ENCODE peak calls at places on chromosomes 7 and 10, in seven cellular contexts. One of them, this sample, is unnamed.

GRCh38 chr10:4475796-4476195 is 350.2 kb upstream of the AKR1E2 start:
- DNase-seq in SK-N-SH: no peak
- DNase-seq in K562: no peak
- DNase-seq in GM12878: no peak
- DNase-seq in H1: no peak
- DNase-seq in HepG2: no peak
- DNase-seq in T47D: no peak
- DNase-seq in this sample: no peak

GRCh38 chr7:133984023-133984422 is 143.1 kb upstream of the LRGUK start:
- DNase-seq in GM12878: no peak
- DNase-seq in K562: no peak
- DNase-seq in T47D: no peak
- DNase-seq in HepG2: no peak
- DNase-seq in SK-N-SH: peak; percentile 72
- DNase-seq in H1: no peak
- DNase-seq in this sample: no peak

GRCh38 chr10:102652170-102652926 is 8.1 kb downstream of the TRIM8 start:
- DNase-seq in SK-N-SH: no peak
- DNase-seq in HepG2: no peak
- DNase-seq in K562: no peak
- DNase-seq in GM12878: peak; percentile 75
- DNase-seq in H1: no peak
- DNase-seq in T47D: no peak
- DNase-seq in this sample: no peak

GRCh38 chr7:17299477-17299991 is 1.1 kb downstream of the AHR start:
- DNase-seq in GM12878: no peak
- DNase-seq in H1: no peak
- DNase-seq in K562: no peak
- DNase-seq in T47D: peak; percentile 9
- DNase-seq in HepG2: no peak
- DNase-seq in SK-N-SH: no peak
- DNase-seq in this sample: no peak

GRCh38 chr7:82319674-82320118 is 123.9 kb downstream of the CACNA2D1 start:
- DNase-seq in H1: no peak
- DNase-seq in HepG2: no peak
- DNase-seq in GM12878: no peak
- DNase-seq in T47D: no peak
- DNase-seq in K562: no peak
- DNase-seq in SK-N-SH: peak; percentile 83
- DNase-seq in this sample: no peak

GRCh38 chr10:28331821-28332220 is 29.0 kb upstream of the MPP7 start:
- DNase-seq in K562: no peak
- DNase-seq in T47D: no peak
- DNase-seq in HepG2: no peak
- DNase-seq in H1: no peak
- DNase-seq in GM12878: no peak
- DNase-seq in SK-N-SH: no peak
- DNase-seq in this sample: no peak

GRCh38 chr10:51421853-51422252 is 277.5 kb downstream of the CSTF2T start:
- DNase-seq in H1: no peak
- DNase-seq in K562: no peak
- DNase-seq in SK-N-SH: no peak
- DNase-seq in T47D: no peak
- DNase-seq in HepG2: no peak
- DNase-seq in GM12878: no peak
- DNase-seq in this sample: no peak

GRCh38 chr7:93949468-93949867 is 27.9 kb downstream of the GNG11 start:
- DNase-seq in T47D: no peak
- DNase-seq in GM12878: no peak
- DNase-seq in HepG2: no peak
- DNase-seq in K562: no peak
- DNase-seq in H1: no peak
- DNase-seq in SK-N-SH: peak; percentile 28
- DNase-seq in this sample: no peak

GRCh38 chr10:13633689-13634088 is 46.9 kb downstream of the PRPF18 start:
- DNase-seq in HepG2: no peak
- DNase-seq in GM12878: no peak
- DNase-seq in T47D: no peak
- DNase-seq in K562: peak; percentile 20
- DNase-seq in SK-N-SH: peak; percentile 62
- DNase-seq in H1: no peak
- DNase-seq in this sample: no peak

GRCh38 chr7:38311329-38311937 is 38.0 kb upstream of the TARP start:
- DNase-seq in GM12878: no peak
- DNase-seq in H1: no peak
- DNase-seq in SK-N-SH: peak; percentile 65
- DNase-seq in T47D: no peak
- DNase-seq in K562: peak; percentile 69
- DNase-seq in HepG2: no peak
- DNase-seq in this sample: no peak

GRCh38 chr7:100033526-100033925 is 16.0 kb upstream of the ZSCAN21 start:
- DNase-seq in SK-N-SH: no peak
- DNase-seq in K562: no peak
- DNase-seq in GM12878: no peak
- DNase-seq in HepG2: no peak
- DNase-seq in H1: no peak
- DNase-seq in T47D: no peak
- DNase-seq in this sample: no peak

GRCh38 chr10:14519785-14520184 is 189.1 kb upstream of the FRMD4A start:
- DNase-seq in HepG2: no peak
- DNase-seq in SK-N-SH: no peak
- DNase-seq in GM12878: no peak
- DNase-seq in H1: no peak
- DNase-seq in K562: no peak
- DNase-seq in T47D: no peak
- DNase-seq in this sample: no peak

GRCh38 chr7:123624527-123625183 is 23.0 kb downstream of the ASB15 start:
- DNase-seq in H1: peak; percentile 36
- DNase-seq in GM12878: peak; percentile 25
- DNase-seq in SK-N-SH: peak; percentile 35
- DNase-seq in HepG2: peak; percentile 47
- DNase-seq in T47D: no peak
- DNase-seq in K562: peak; percentile 76
- DNase-seq in this sample: no peak

DNA sequence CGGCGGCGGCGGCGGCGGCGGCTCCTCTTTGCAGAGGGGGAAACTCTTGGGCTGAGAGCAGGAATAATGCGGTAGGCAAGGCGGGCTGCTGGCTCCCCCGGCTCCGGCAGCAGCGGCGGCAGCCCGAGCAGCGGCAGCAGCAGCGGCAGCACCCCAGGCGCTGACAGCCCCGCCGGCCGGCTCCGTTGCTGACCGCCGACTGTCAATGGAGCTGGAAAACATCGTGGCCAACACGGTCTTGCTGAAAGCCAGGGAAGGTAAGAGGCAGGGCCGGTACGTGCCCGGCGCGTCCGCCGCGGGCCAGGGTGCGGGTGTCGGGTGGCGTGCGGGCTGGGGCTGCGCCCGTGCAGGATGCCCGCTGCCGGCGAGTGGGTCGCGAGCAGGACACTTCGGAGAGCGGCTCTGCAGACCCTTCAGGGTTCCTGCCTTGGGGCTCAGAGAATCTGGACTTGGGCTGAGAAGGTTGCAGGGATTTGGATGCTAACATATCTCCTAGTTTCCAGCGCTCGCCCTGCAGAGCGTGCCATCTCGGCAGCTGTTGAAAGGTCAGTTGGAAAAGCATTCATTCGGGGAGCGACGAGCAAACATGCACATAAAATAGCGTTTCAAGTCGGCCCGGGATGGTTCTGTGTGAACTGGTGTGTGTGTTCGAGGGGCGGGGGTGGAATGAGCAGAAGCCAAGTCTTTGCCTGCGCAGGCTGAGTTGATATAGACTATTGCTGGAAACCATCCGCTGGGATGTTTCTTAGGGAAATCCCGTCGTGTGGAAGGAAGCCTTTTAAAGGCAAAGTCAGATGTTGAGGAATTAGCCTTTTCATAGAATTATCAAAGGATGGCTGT is 562 bp downstream of the GRK5 start:
- DNase-seq in GM12878: no peak
- DNase-seq in T47D: peak; percentile 7
- DNase-seq in H1: no peak
- DNase-seq in HepG2: peak; percentile 65
- DNase-seq in K562: no peak
- DNase-seq in SK-N-SH: peak; percentile 36
- DNase-seq in this sample: no peak
- TF ChIP-seq JUND in GM12878: no peak
- TF ChIP-seq JUND in T47D: no peak
- TF ChIP-seq JUND in H1: no peak
- TF ChIP-seq JUND in HepG2: no peak
- TF ChIP-seq JUND in K562: no peak
- TF ChIP-seq JUND in SK-N-SH: no peak
- TF ChIP-seq JUND in this sample: no peak

DNA sequence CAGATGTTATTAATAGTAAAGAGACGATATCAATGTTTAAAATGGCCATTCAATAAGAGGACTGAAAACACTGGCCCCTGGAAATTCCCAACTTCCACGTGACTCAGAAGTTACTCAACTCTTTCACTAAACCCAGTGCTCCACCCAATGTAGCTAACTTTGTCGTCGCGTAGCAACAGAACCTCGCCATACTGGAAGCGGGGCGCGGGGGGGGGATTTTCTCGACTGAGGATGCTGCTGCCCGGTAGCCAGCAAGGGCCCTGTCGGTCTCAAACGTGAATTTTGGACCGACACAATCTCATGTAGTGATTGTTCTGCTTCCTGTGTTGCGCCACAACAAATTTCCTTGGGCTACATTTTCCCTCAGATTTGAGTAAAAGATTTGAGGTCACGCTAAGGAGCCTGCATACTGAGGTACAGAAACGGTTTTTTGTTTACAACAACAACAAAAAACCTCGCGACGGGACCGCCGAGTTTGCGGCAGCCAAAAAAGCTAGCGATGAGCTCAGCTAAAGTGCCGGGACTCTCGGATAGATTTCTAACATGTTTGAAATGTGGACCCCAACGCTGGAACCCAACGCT is 977 bp upstream of the SFR1 start:
- DNase-seq in H1: peak; percentile 29
- DNase-seq in SK-N-SH: peak; percentile 58
- DNase-seq in K562: peak; percentile 41
- DNase-seq in T47D: no peak
- DNase-seq in HepG2: peak; percentile 87
- DNase-seq in GM12878: peak; percentile 71
- DNase-seq in this sample: peak; percentile 98
- TF ChIP-seq JUND in H1: no peak
- TF ChIP-seq JUND in SK-N-SH: no peak
- TF ChIP-seq JUND in K562: no peak
- TF ChIP-seq JUND in T47D: no peak
- TF ChIP-seq JUND in HepG2: no peak
- TF ChIP-seq JUND in GM12878: no peak
- TF ChIP-seq JUND in this sample: no peak

DNA sequence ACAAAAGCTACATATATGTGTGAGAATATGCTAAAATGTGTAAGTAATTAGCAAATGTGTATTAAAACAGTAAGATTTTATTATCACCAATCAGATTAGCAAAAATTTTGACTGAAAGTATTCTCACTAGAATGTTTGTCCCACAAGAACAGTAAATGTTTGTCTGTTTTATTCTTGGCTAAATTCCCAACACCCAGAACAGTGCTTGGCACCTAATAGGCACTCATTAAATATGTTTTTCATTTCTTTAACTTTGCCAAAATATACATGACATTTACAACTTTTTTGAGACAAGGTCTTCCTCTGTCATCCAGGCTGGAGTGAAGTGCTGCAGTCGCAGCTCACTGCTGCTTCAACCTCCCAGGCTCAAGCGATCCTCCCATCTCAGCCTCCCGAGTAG is 143.6 kb downstream of the EBF3 start:
- DNase-seq in GM12878: no peak
- DNase-seq in T47D: no peak
- DNase-seq in K562: no peak
- DNase-seq in H1: no peak
- DNase-seq in SK-N-SH: no peak
- DNase-seq in HepG2: no peak
- DNase-seq in this sample: no peak
- TF ChIP-seq JUND in GM12878: no peak
- TF ChIP-seq JUND in T47D: no peak
- TF ChIP-seq JUND in K562: no peak
- TF ChIP-seq JUND in H1: no peak
- TF ChIP-seq JUND in SK-N-SH: no peak
- TF ChIP-seq JUND in HepG2: no peak
- TF ChIP-seq JUND in this sample: no peak

DNA sequence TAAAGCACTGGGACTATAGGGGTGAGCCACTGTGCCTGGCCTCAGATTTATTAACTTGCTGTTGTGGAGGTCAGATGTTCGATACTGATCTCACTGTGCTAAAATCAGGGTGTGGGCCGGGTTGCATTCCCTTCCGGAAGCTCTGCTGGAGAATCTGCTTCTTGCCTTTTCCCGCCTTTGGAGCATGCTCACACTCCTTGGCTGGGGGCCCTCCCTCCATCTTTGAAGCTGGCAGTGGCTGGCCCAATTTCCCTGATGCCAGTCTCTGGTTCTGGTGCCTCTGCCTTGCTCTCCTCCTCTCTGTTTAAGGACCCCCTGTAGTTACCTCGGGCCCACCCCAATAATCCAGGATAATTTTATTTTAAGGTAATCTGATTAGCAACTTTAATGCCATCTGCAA is 7.8 kb upstream of the PITRM1 start:
- DNase-seq in SK-N-SH: no peak
- DNase-seq in T47D: no peak
- DNase-seq in H1: no peak
- DNase-seq in GM12878: no peak
- DNase-seq in HepG2: no peak
- DNase-seq in K562: no peak
- DNase-seq in this sample: no peak
- TF ChIP-seq JUND in SK-N-SH: no peak
- TF ChIP-seq JUND in T47D: no peak
- TF ChIP-seq JUND in H1: no peak
- TF ChIP-seq JUND in GM12878: no peak
- TF ChIP-seq JUND in HepG2: no peak
- TF ChIP-seq JUND in K562: no peak
- TF ChIP-seq JUND in this sample: no peak

GRCh38 chr10:132311338-132311939 is 3.7 kb upstream of the STK32C start:
- DNase-seq in GM12878: no peak
- DNase-seq in H1: no peak
- DNase-seq in HepG2: peak; percentile 74
- DNase-seq in K562: peak; percentile 64
- DNase-seq in T47D: no peak
- DNase-seq in SK-N-SH: no peak
- DNase-seq in this sample: peak; percentile 67
- TF ChIP-seq JUND in GM12878: no peak
- TF ChIP-seq JUND in H1: peak; percentile 15
- TF ChIP-seq JUND in HepG2: no peak
- TF ChIP-seq JUND in K562: peak; percentile 81
- TF ChIP-seq JUND in T47D: no peak
- TF ChIP-seq JUND in SK-N-SH: no peak
- TF ChIP-seq JUND in this sample: peak; percentile 35

This sample was measured in HCT116.